ENCODE peak calls at places on chromosomes 6 and 20, in eight cellular contexts. E is endothelial cell of umbilical vein, D is HCT116, J is A549, T is H1, F is K562, M is HepG2, G is GM12878. S is an unnamed sample.

GRCh38 chr6:168313371-168314028 is 6.1 kb downstream of the DACT2 start:
- DNase-seq in T (peak), F (no peak), E (no peak), G (no peak), D (no peak), J (no peak), M (peak), S (no peak)

GRCh38 chr6:122622404-122622938 is 12.3 kb downstream of the PKIB start:
- DNase-seq in F (no peak), M (no peak), J (no peak), D (no peak), G (no peak), T (no peak), E (no peak), S (no peak)

GRCh38 chr20:4081396-4081795 is 66.0 kb upstream of the RNF24 start:
- DNase-seq in G (no peak), J (no peak), T (no peak), D (no peak), E (no peak), F (no peak), M (no peak), S (no peak)

GRCh38 chr6:113824863-113825262 is 32.3 kb upstream of the MARCKS start:
- DNase-seq in G (no peak), T (no peak), M (no peak), J (no peak), F (no peak), E (no peak), D (no peak), S (no peak)

GRCh38 chr20:49349678-49350077 is 71.8 kb upstream of the ZNFX1 start:
- DNase-seq in T (no peak), M (no peak), F (no peak), G (no peak), E (no peak), J (no peak), D (no peak), S (no peak)

GRCh38 chr6:69894578-69895347 is 28.4 kb downstream of the COL19A1 start:
- DNase-seq in E (no peak), M (no peak), J (no peak), G (peak), D (no peak), F (no peak), T (no peak), S (peak)

GRCh38 chr6:87154641-87155271 is 609 bp upstream of the ZNF292 start:
- DNase-seq in J (peak), T (no peak), E (no peak), M (no peak), F (peak), G (peak), D (no peak), S (peak)

GRCh38 chr20:4720977-4721349 is 746 bp upstream of the PRND start:
- DNase-seq in M (no peak), J (no peak), E (no peak), F (no peak), T (no peak), D (no peak), G (no peak), S (no peak)

GRCh38 chr20:41005361-41005729 is 23.3 kb upstream of the TOP1 start:
- DNase-seq in F (peak), D (peak), J (peak), E (peak), M (no peak), T (no peak), G (no peak), S (no peak)

GRCh38 chr6:88459224-88459623 is 293.1 kb upstream of the CNR1 start:
- DNase-seq in F (no peak), G (no peak), T (no peak), D (no peak), M (no peak), E (no peak), J (no peak), S (no peak)

GRCh38 chr20:32535316-32535952 is 49.7 kb downstream of the NOL4L start:
- DNase-seq in E (no peak), T (no peak), G (no peak), J (no peak), D (no peak), F (no peak), M (no peak), S (no peak)

GRCh38 chr6:101926149-101926925 is 532.8 kb downstream of the GRIK2 start:
- DNase-seq in M (no peak), J (peak), D (no peak), T (no peak), G (no peak), F (no peak), E (no peak), S (no peak)

GRCh38 chr6:110864816-110865215 is 9.8 kb upstream of the AMD1 start:
- DNase-seq in T (no peak), F (no peak), G (no peak), J (no peak), E (no peak), D (no peak), M (peak), S (no peak)

GRCh38 chr20:38307371-38308046 is 3.6 kb downstream of the BPI start:
- DNase-seq in J (no peak), M (no peak), G (no peak), T (no peak), E (no peak), F (no peak), D (no peak), S (peak)

GRCh38 chr6:111472933-111473435 is 10.0 kb downstream of the REV3L start:
- DNase-seq in F (no peak), T (no peak), D (no peak), E (no peak), M (no peak), G (no peak), J (no peak), S (no peak)

GRCh38 chr20:40807771-40808170 is 118.7 kb upstream of the MAFB start:
- DNase-seq in G (no peak), T (no peak), E (no peak), J (no peak), M (no peak), F (no peak), D (no peak), S (no peak)

GRCh38 chr20:44117296-44118184 is 69.4 kb downstream of the JPH2 start:
- DNase-seq in J (no peak), G (no peak), M (no peak), F (no peak), E (no peak), D (no peak), T (no peak), S (peak)

GRCh38 chr20:17835941-17836861 is 132.4 kb downstream of the SNX5 start:
- DNase-seq in G (no peak), F (no peak), J (peak), T (no peak), M (no peak), E (peak), D (no peak), S (no peak)

GRCh38 chr20:25136643-25137559 is 55.0 kb upstream of the VSX1 start:
- DNase-seq in D (peak), G (no peak), T (no peak), M (no peak), J (peak), F (peak), E (peak), S (no peak)

GRCh38 chr6:91352878-91353277 is 766.0 kb upstream of the MAP3K7 start:
- DNase-seq in E (no peak), J (no peak), T (no peak), D (no peak), M (no peak), G (no peak), F (no peak), S (no peak)

GRCh38 chr6:88705601-88706000 is 257.8 kb downstream of the RNGTT start:
- DNase-seq in J (no peak), G (peak), D (no peak), E (no peak), M (no peak), F (peak), T (no peak), S (no peak)

GRCh38 chr6:119052292-119052889 is 26.1 kb downstream of the FAM184A start:
- DNase-seq in T (no peak), G (no peak), J (no peak), E (no peak), D (no peak), F (no peak), M (no peak), S (no peak)

GRCh38 chr6:162973141-162973872 is 245.5 kb downstream of the PACRG start:
- DNase-seq in J (no peak), F (no peak), M (no peak), D (no peak), G (no peak), T (no peak), E (no peak), S (no peak)

GRCh38 chr6:43396408-43397149 is 27.1 kb upstream of the ZNF318 start:
- DNase-seq in J (no peak), T (no peak), M (no peak), F (no peak), D (no peak), E (no peak), G (no peak), S (peak)

GRCh38 chr6:14037402-14038277 is 79.9 kb upstream of the CD83 start:
- DNase-seq in M (no peak), F (peak), T (no peak), G (no peak), J (no peak), D (no peak), E (no peak), S (no peak)

GRCh38 chr6:143998686-143999085 is 9.4 kb downstream of the PLAGL1 start:
- DNase-seq in F (no peak), E (no peak), M (no peak), T (no peak), G (no peak), J (no peak), D (no peak), S (no peak)

GRCh38 chr6:125307150-125307838 is 5.5 kb upstream of the HDDC2 start:
- DNase-seq in J (peak), E (no peak), F (peak), G (no peak), D (no peak), T (no peak), M (peak), S (no peak)

GRCh38 chr20:3350412-3350811 is 57.1 kb downstream of the DNAAF9 start:
- DNase-seq in G (no peak), D (no peak), T (no peak), M (no peak), J (no peak), F (no peak), E (no peak), S (no peak)

GRCh38 chr20:33979094-33979493 is 14.6 kb upstream of the RALY start:
- DNase-seq in D (no peak), J (no peak), G (no peak), M (no peak), T (no peak), F (no peak), E (no peak), S (no peak)

GRCh38 chr20:25310921-25311728 is 63.2 kb downstream of the PYGB start:
- DNase-seq in E (no peak), J (no peak), D (no peak), M (peak), T (no peak), G (no peak), F (no peak), S (no peak)

GRCh38 chr20:62040933-62041332 is 24.7 kb downstream of the TAF4 start:
- DNase-seq in J (no peak), T (no peak), F (no peak), D (no peak), G (no peak), M (no peak), E (no peak), S (no peak)

GRCh38 chr6:83062225-83062624 is 3.4 kb downstream of the UBE3D start:
- DNase-seq in G (no peak), F (no peak), D (no peak), T (no peak), J (no peak), E (no peak), M (no peak), S (peak)

GRCh38 chr20:48823960-48824497 is 3.8 kb downstream of the PREX1 start:
- DNase-seq in E (peak), T (no peak), G (peak), M (no peak), F (no peak), D (no peak), J (no peak), S (peak)

GRCh38 chr6:978937-979685 is 286.2 kb upstream of the EXOC2 start:
- DNase-seq in E (no peak), G (no peak), T (no peak), J (no peak), F (no peak), D (no peak), M (peak), S (no peak)

GRCh38 chr6:165486183-165487137 is 176.6 kb downstream of the PDE10A start:
- DNase-seq in M (no peak), F (no peak), J (no peak), G (peak), E (no peak), D (no peak), T (no peak), S (no peak)

GRCh38 chr20:22581437-22582385 is 2.7 kb downstream of the FOXA2 start:
- DNase-seq in E (no peak), G (no peak), D (no peak), J (no peak), M (no peak), T (peak), F (no peak), S (no peak)

GRCh38 chr6:21946298-21946783 is 350.5 kb downstream of the PRL start:
- DNase-seq in M (no peak), F (no peak), E (no peak), J (no peak), D (no peak), G (no peak), T (no peak), S (peak)
- TF ChIP-seq MAX in M (no peak), F (no peak), E (no peak), J (no peak), D (no peak), G (no peak), T (no peak), S (no peak)

GRCh38 chr20:7383218-7383617 is 557.0 kb downstream of the HAO1 start:
- DNase-seq in D (no peak), M (no peak), T (no peak), E (no peak), F (no peak), J (no peak), G (no peak), S (no peak)

GRCh38 chr20:7392551-7392950 is 547.7 kb downstream of the HAO1 start:
- DNase-seq in E (peak), G (no peak), M (no peak), T (no peak), F (no peak), D (no peak), J (no peak), S (no peak)

GRCh38 chr20:7387638-7388193 is 552.5 kb downstream of the HAO1 start:
- DNase-seq in D (no peak), M (no peak), J (no peak), T (no peak), G (no peak), E (no peak), F (no peak), S (no peak)
- TF ChIP-seq POLR2A in D (no peak), M (no peak), J (no peak), T (no peak), G (no peak), E (no peak), F (no peak), S (no peak)

GRCh38 chr6:31336872-31337496 is 20.0 kb downstream of the HLA-B start:
- DNase-seq in F (no peak), E (peak), T (no peak), D (peak), M (no peak), G (no peak), J (peak), S (no peak)
- TF ChIP-seq MAX in F (no peak), E (no peak), T (no peak), D (no peak), M (no peak), G (no peak), J (no peak), S (no peak)

GRCh38 chr6:96537726-96538125 is 16.1 kb downstream of the UFL1 start:
- DNase-seq in T (no peak), F (no peak), E (no peak), D (no peak), G (no peak), M (no peak), J (no peak), S (no peak)

GRCh38 chr6:96547654-96548053 is 15.3 kb upstream of the FHL5 start:
- DNase-seq in M (no peak), F (no peak), D (no peak), G (no peak), E (no peak), T (no peak), J (no peak), S (no peak)

GRCh38 chr6:96545882-96546281 is 17.0 kb upstream of the FHL5 start:
- DNase-seq in T (no peak), D (no peak), M (no peak), E (no peak), F (no peak), J (no peak), G (no peak), S (no peak)

GRCh38 chr6:96542702-96543101 is 20.2 kb upstream of the FHL5 start:
- DNase-seq in J (peak), G (no peak), F (peak), M (no peak), D (no peak), T (no peak), E (no peak), S (no peak)
- TF ChIP-seq POLR2A in J (no peak), G (no peak), F (no peak), M (no peak), D (no peak), T (no peak), E (no peak), S (no peak)

S was measured in NB4.